ENCODE peak calls at places on chromosomes 7 and 10, in four cellular contexts. M is EH, N is Right ventricle myocardium superior, Y is psoas muscle. J is an unnamed sample.

GRCh38 chr10:43453266-43453831 is 16.4 kb downstream of the ZNF487 start:
- DNase-seq in M (no peak), N (no peak), Y (no peak), J (no peak)

GRCh38 chr7:123305840-123306375 is 106.1 kb upstream of the SLC13A1 start:
- DNase-seq in Y (no peak), M (no peak), N (no peak), J (no peak)

GRCh38 chr7:137694405-137694804 is 152.4 kb downstream of the DGKI start:
- DNase-seq in N (no peak), M (peak), Y (no peak), J (no peak)

GRCh38 chr10:85619832-85620231 is 746.8 kb downstream of the GRID1 start:
- DNase-seq in N (no peak), M (no peak), Y (no peak), J (no peak)

GRCh38 chr10:43931308-43931930 is 282.7 kb upstream of the ZNF32 start:
- DNase-seq in Y (no peak), N (no peak), M (peak), J (no peak)

GRCh38 chr7:94423865-94424264 is 29.2 kb downstream of the COL1A2 start:
- DNase-seq in N (no peak), Y (no peak), M (peak), J (no peak)

GRCh38 chr10:77501846-77502251 is 135.8 kb downstream of the KCNMA1 start:
- DNase-seq in N (no peak), Y (no peak), M (no peak), J (no peak)

GRCh38 chr10:87105725-87106124 is 10.7 kb downstream of the SHLD2 start:
- DNase-seq in M (no peak), Y (no peak), N (no peak), J (no peak)

GRCh38 chr10:124156524-124157225 is 63.3 kb upstream of the CHST15 start:
- DNase-seq in N (no peak), M (no peak), Y (peak), J (no peak)

GRCh38 chr10:21719502-21719901 is 185.5 kb downstream of the MLLT10 start:
- DNase-seq in Y (no peak), N (no peak), M (no peak), J (no peak)

GRCh38 chr7:55260671-55261385 is 104.3 kb upstream of the LANCL2 start:
- DNase-seq in M (no peak), N (no peak), Y (no peak), J (no peak)

GRCh38 chr7:84949067-84949466 is 237.8 kb downstream of the SEMA3D start:
- DNase-seq in M (peak), Y (no peak), N (no peak), J (no peak)

GRCh38 chr7:152382244-152382643 is 53.6 kb downstream of the KMT2C start:
- DNase-seq in Y (no peak), N (no peak), M (no peak), J (no peak)

GRCh38 chr10:19930936-19931859 is 115.0 kb downstream of the PLXDC2 start:
- DNase-seq in M (no peak), Y (peak), N (no peak), J (no peak)

GRCh38 chr10:113347508-113347907 is 205.3 kb upstream of the HABP2 start:
- DNase-seq in N (no peak), M (no peak), Y (peak), J (no peak)

GRCh38 chr7:39950473-39951155 is 558 bp downstream of the CDK13 start:
- DNase-seq in M (peak), N (peak), Y (peak), J (peak)

GRCh38 chr10:18233775-18234174 is 93.6 kb downstream of the CACNB2 start:
- DNase-seq in M (no peak), Y (no peak), N (peak), J (no peak)

GRCh38 chr10:98312349-98312748 is 44.4 kb upstream of the LOXL4 start:
- DNase-seq in N (no peak), Y (no peak), M (peak), J (no peak)

GRCh38 chr10:125629758-125630376 is 53.1 kb downstream of the TEX36 start:
- DNase-seq in M (peak), N (no peak), Y (no peak), J (no peak)

GRCh38 chr7:46444266-46444665 is 523.2 kb upstream of the IGFBP3 start:
- DNase-seq in Y (no peak), M (peak), N (no peak), J (no peak)

J was measured in lower lobe of right lung.